ENCODE peak calls at places on chromosome 1, in ten cellular contexts. I, J, G, Q, C, R, M, N, H and F are unnamed samples.
A peak's percentile ranks its signal among the peaks of the same experiment; 100 is the strongest.

GRCh38 chr1:176745945-176746344 is 283.0 kb downstream of the PAPPA2 start:
- DNase-seq in C (no peak), Q (no peak), M (no peak), N (no peak), G (peak; percentile 11), J (no peak), I (no peak), R (peak; percentile 57), H (no peak), F (no peak)

GRCh38 chr1:84995484-84996334 is 1.2 kb downstream of the MCOLN2 start:
- DNase-seq in C (no peak), I (no peak), N (no peak), M (no peak), H (no peak), G (no peak), Q (no peak), J (no peak), R (no peak), F (no peak)

GRCh38 chr1:185934476-185935189 is 200.4 kb downstream of the HMCN1 start:
- DNase-seq in C (no peak), Q (no peak), J (no peak), N (peak; percentile 71), R (no peak), G (no peak), M (no peak), H (no peak), I (no peak), F (no peak)

GRCh38 chr1:168942165-168942564 is 164.3 kb upstream of the ATP1B1 start:
- DNase-seq in M (no peak), N (no peak), G (no peak), I (no peak), Q (no peak), C (no peak), R (no peak), J (no peak), H (no peak), F (no peak)

GRCh38 chr1:150574260-150575071 is 4.9 kb downstream of the MCL1 start:
- DNase-seq in N (peak; percentile 53), G (no peak), Q (no peak), M (no peak), C (no peak), J (no peak), I (no peak), R (no peak), H (no peak), F (no peak)

GRCh38 chr1:182317489-182318180 is 74.0 kb downstream of the GLUL start:
- DNase-seq in G (peak; percentile 32), I (no peak), J (no peak), Q (no peak), R (no peak), N (no peak), H (no peak), M (no peak), C (no peak), F (no peak)

GRCh38 chr1:213761845-213762407 is 225.8 kb upstream of the PROX1 start:
- DNase-seq in G (no peak), Q (no peak), N (peak; percentile 0), R (peak; percentile 66), H (no peak), J (no peak), C (no peak), I (peak; percentile 39), M (no peak), F (no peak)

GRCh38 chr1:47611992-47612391 is 174.1 kb downstream of the FOXD2 start:
- DNase-seq in G (no peak), J (no peak), I (no peak), N (no peak), Q (no peak), C (no peak), M (no peak), H (no peak), R (no peak), F (no peak)

GRCh38 chr1:150760003-150760402 is 5.6 kb downstream of the CTSS start:
- DNase-seq in G (no peak), Q (no peak), I (no peak), H (no peak), C (no peak), M (no peak), N (no peak), R (no peak), J (no peak), F (no peak)

GRCh38 chr1:28087614-28088167 is 719 bp downstream of the EYA3 start:
- DNase-seq in G (peak; percentile 22), Q (peak; percentile 28), J (no peak), N (no peak), C (no peak), M (no peak), H (peak; percentile 8), R (peak; percentile 49), I (peak; percentile 17), F (no peak)

GRCh38 chr1:114623364-114623763 is 41.9 kb upstream of the BCAS2 start:
- DNase-seq in H (no peak), Q (no peak), I (no peak), G (no peak), C (no peak), N (no peak), M (no peak), J (no peak), R (no peak), F (no peak)

GRCh38 chr1:215458084-215458483 is 109.0 kb upstream of the KCTD3 start:
- DNase-seq in H (no peak), J (no peak), M (no peak), C (no peak), I (no peak), R (no peak), G (no peak), N (no peak), Q (no peak), F (no peak)

GRCh38 chr1:207032528-207033017 is at the start of gene C1orf116:
- DNase-seq in R (peak; percentile 96), N (no peak), C (no peak), H (no peak), M (peak; percentile 83), Q (peak; percentile 99), J (peak; percentile 87), I (no peak), G (no peak), F (no peak)

DNA sequence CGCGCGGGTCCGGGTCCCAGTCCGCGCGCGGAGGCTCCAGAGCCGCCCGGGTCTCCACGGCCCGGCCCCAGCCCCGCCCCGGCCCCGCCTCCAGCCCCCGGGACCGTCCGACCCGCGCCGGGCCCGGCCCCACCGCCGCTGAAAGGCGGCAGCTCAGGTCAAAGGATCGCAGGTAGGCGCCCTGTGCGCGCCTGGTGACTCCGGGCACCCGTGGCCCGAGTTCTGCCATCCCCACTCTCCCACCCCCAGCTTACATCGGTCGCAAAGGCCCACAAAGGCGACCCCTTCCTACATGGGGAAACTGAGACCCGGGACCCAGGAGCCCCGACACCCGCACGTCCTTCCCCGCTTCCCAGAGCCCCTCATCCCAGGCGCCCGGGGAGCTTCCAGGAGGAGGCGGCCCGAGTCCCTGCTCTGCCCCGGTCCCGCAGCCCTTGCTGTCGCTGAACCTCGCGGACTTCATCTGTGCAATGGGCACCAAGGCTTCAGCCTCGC is at the start of gene TMEM200B:
- DNase-seq in M (no peak), J (no peak), R (no peak), C (no peak), Q (no peak), G (no peak), I (no peak), N (peak; percentile 40), H (no peak), F (no peak)
- H3K27ac ChIP-seq in M (peak within 1 kb of the TSS; percentile 88), J (peak within 1 kb of the TSS; percentile 86), R (peak within 1 kb of the TSS; percentile 95), C (peak within 1 kb of the TSS; percentile 58), Q (peak within 1 kb of the TSS; percentile 22), G (peak within 1 kb of the TSS; percentile 38), I (peak within 1 kb of the TSS; percentile 0), N (peak within 1 kb of the TSS; percentile 73), H (peak within 1 kb of the TSS; percentile 87), F (no peak within 1 kb of the TSS)

GRCh38 chr1:8415526-8416278 is 97.8 kb downstream of the SLC45A1 start:
- DNase-seq in J (peak; percentile 69), G (no peak), N (peak; percentile 69), C (no peak), I (no peak), Q (no peak), H (peak; percentile 53), M (no peak), R (no peak), F (no peak)
- H3K27ac ChIP-seq in J (peak overlapping the region; percentile 52), G (no peak overlapping the region), N (peak overlapping the region; percentile 5), C (no peak overlapping the region), I (no peak overlapping the region), Q (no peak overlapping the region), H (peak overlapping the region; percentile 73), M (no peak overlapping the region), R (no peak overlapping the region), F (no peak overlapping the region)

GRCh38 chr1:101291562-101292035 is 54.8 kb downstream of the S1PR1 start:
- DNase-seq in M (no peak), G (no peak), H (peak; percentile 39), N (peak; percentile 92), R (peak; percentile 42), I (peak; percentile 47), C (no peak), Q (no peak), J (no peak), F (peak; percentile 17)

GRCh38 chr1:101293461-101294045 is 56.7 kb downstream of the S1PR1 start:
- DNase-seq in Q (no peak), M (no peak), C (no peak), R (no peak), N (peak; percentile 55), J (no peak), H (no peak), I (no peak), G (no peak), F (peak; percentile 38)

GRCh38 chr1:101290119-101290921 is 53.5 kb downstream of the S1PR1 start:
- DNase-seq in M (no peak), Q (no peak), N (no peak), G (no peak), J (no peak), C (no peak), H (no peak), I (no peak), R (peak; percentile 42), F (no peak)

GRCh38 chr1:101288491-101288944 is 51.7 kb downstream of the S1PR1 start:
- DNase-seq in R (peak; percentile 61), G (peak; percentile 49), J (peak; percentile 76), C (no peak), H (peak; percentile 83), Q (peak; percentile 66), N (peak; percentile 93), M (peak; percentile 72), I (peak; percentile 77), F (peak; percentile 44)

GRCh38 chr1:101290922-101291561 is 54.2 kb downstream of the S1PR1 start:
- DNase-seq in R (no peak), N (no peak), I (no peak), M (no peak), Q (no peak), C (no peak), H (no peak), G (no peak), J (no peak), F (no peak)
- H3K27ac ChIP-seq in R (no peak overlapping the region), N (no peak overlapping the region), I (peak overlapping the region; percentile 10), M (peak overlapping the region; percentile 67), Q (no peak overlapping the region), C (no peak overlapping the region), H (no peak overlapping the region), G (no peak overlapping the region), J (no peak overlapping the region), F (peak overlapping the region; percentile 31)

DNA sequence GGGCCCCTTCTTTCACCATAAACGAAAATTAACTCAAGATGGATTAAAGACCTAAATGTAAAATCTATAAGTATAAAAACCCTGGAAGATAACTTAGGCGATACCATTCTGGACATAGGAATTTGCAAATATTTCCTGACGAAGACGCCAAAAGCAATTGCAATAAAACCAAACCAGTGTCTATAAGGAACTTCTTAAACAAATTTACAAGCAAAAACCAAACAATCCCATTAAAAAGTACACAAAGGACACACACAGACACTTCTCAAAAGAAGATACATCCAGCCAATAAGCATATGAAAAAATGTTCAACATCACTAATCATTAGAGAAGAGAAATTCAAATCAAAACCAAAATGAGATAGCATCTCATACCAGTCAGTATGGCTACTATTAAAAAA is 78.8 kb upstream of the C1orf105 start:
- DNase-seq in M (no peak), N (no peak), I (no peak), J (no peak), C (no peak), Q (no peak), H (no peak), R (no peak), G (no peak), F (no peak)
- H3K27ac ChIP-seq in M (no peak overlapping the region), N (no peak overlapping the region), I (no peak overlapping the region), J (no peak overlapping the region), C (no peak overlapping the region), Q (no peak overlapping the region), H (no peak overlapping the region), R (no peak overlapping the region), G (no peak overlapping the region), F (no peak overlapping the region)